ENCODE peak calls at places on chromosomes 5 and 9, in five cellular contexts. E is PC-9, Q is mucosa of gallbladder, U is C1 segment of cervical spinal cord, D is tibial artery. S is an unnamed sample.

GRCh38 chr9:133355881-133356357 is 368 bp downstream of the SURF1 start:
- DNase-seq in U (no peak), Q (no peak), D (no peak), E (no peak), S (no peak)

GRCh38 chr9:131180454-131180853 is 55.1 kb downstream of the NUP214 start:
- DNase-seq in D (no peak), Q (peak), E (no peak), U (no peak), S (no peak)

GRCh38 chr9:6215562-6215961 is at the start of gene IL33:
- DNase-seq in Q (no peak), U (no peak), D (no peak), E (no peak), S (no peak)

GRCh38 chr5:177542816-177543472 is 11.4 kb downstream of the FAM193B start:
- DNase-seq in D (no peak), U (no peak), E (no peak), Q (no peak), S (no peak)

GRCh38 chr5:167816354-167816753 is 475.1 kb upstream of the WWC1 start:
- DNase-seq in E (no peak), U (no peak), Q (no peak), D (no peak), S (no peak)

GRCh38 chr5:179253730-179254129 is 91.5 kb downstream of the ADAMTS2 start:
- DNase-seq in E (no peak), Q (no peak), D (peak), U (no peak), S (no peak)

GRCh38 chr9:121450241-121450640 is 49.4 kb downstream of the GGTA1 start:
- DNase-seq in U (no peak), Q (no peak), D (no peak), E (no peak), S (no peak)

GRCh38 chr5:148666353-148666752 is 12.0 kb upstream of the HTR4 start:
- DNase-seq in U (no peak), Q (no peak), E (no peak), D (no peak), S (no peak)

GRCh38 chr5:64939772-64940510 is 171.2 kb downstream of the CWC27 start:
- DNase-seq in D (peak), Q (peak), U (no peak), E (peak), S (no peak)

GRCh38 chr9:137234055-137234697 is 3.5 kb downstream of the SLC34A3 start:
- DNase-seq in D (no peak), Q (no peak), E (no peak), U (no peak), S (no peak)

GRCh38 chr5:2014058-2014610 is 131.4 kb upstream of the IRX4 start:
- DNase-seq in Q (no peak), D (no peak), E (no peak), U (no peak), S (no peak)

GRCh38 chr5:89452081-89452480 is 569.1 kb upstream of the MEF2C start:
- DNase-seq in U (no peak), E (no peak), D (no peak), Q (no peak), S (no peak)

GRCh38 chr9:100505564-100506159 is 32.7 kb downstream of the TMEFF1 start:
- DNase-seq in Q (peak), E (peak), U (no peak), D (no peak), S (peak)

GRCh38 chr5:93422652-93423332 is 158.2 kb downstream of the NR2F1-AS1 start:
- DNase-seq in Q (no peak), E (no peak), U (no peak), D (no peak), S (no peak)

GRCh38 chr9:120750421-120750820 is 36.2 kb upstream of the MEGF9 start:
- DNase-seq in U (no peak), Q (no peak), E (no peak), D (no peak), S (no peak)

GRCh38 chr5:88829053-88829452 is 53.9 kb downstream of the MEF2C start:
- DNase-seq in E (no peak), D (no peak), Q (no peak), U (no peak), S (no peak)

S was measured in stimulated activated naive CD4-positive, alpha-beta T cell.